ENCODE peak calls at places on chromosomes 7 and 10, in eight cellular contexts. D, M, F, A, L, Z, G and T are unnamed samples.

GRCh38 chr7:38975944-38976392 is 1.7 kb upstream of the POU6F2 start:
- DNase-seq in D (peak), M (no peak), F (no peak), A (no peak), L (no peak), Z (no peak), G (no peak), T (no peak)

GRCh38 chr7:5672468-5672867 is 109.0 kb downstream of the RNF216 start:
- DNase-seq in D (no peak), M (no peak), F (no peak), A (no peak), L (no peak), Z (no peak), G (no peak), T (no peak)

GRCh38 chr10:114990991-114991390 is 53.0 kb downstream of the TRUB1 start:
- DNase-seq in D (no peak), M (no peak), F (no peak), A (no peak), L (no peak), Z (no peak), G (no peak), T (no peak)

GRCh38 chr10:79239930-79240713 is 107.1 kb upstream of the PPIF start:
- DNase-seq in D (peak), M (no peak), F (no peak), A (no peak), L (no peak), Z (no peak), G (no peak), T (no peak)

GRCh38 chr10:88553116-88553752 is 29.9 kb downstream of the RNLS start:
- DNase-seq in D (no peak), M (peak), F (peak), A (peak), L (no peak), Z (peak), G (peak), T (peak)

GRCh38 chr7:80681272-80681885 is 42.9 kb downstream of the CD36 start:
- DNase-seq in D (no peak), M (no peak), F (no peak), A (peak), L (no peak), Z (peak), G (peak), T (no peak)

GRCh38 chr10:649445-649797 is 40.0 kb downstream of the DIP2C start:
- DNase-seq in D (no peak), M (no peak), F (no peak), A (no peak), L (no peak), Z (no peak), G (no peak), T (no peak)

GRCh38 chr7:142001163-142001874 is 5.6 kb downstream of the MGAM start:
- DNase-seq in D (no peak), M (no peak), F (no peak), A (no peak), L (no peak), Z (peak), G (peak), T (no peak)

GRCh38 chr7:44978511-44979366 is at the start of gene MYO1G:
- DNase-seq in D (peak), M (no peak), F (peak), A (no peak), L (peak), Z (no peak), G (no peak), T (no peak)

GRCh38 chr10:79381804-79382221 is 34.5 kb downstream of the PPIF start:
- DNase-seq in D (peak), M (no peak), F (peak), A (peak), L (no peak), Z (peak), G (peak), T (no peak)

GRCh38 chr10:4270116-4270515 is 485.1 kb upstream of the KLF6 start:
- DNase-seq in D (no peak), M (no peak), F (peak), A (no peak), L (no peak), Z (peak), G (peak), T (no peak)

GRCh38 chr7:46100521-46100920 is 179.4 kb upstream of the IGFBP3 start:
- DNase-seq in D (no peak), M (no peak), F (no peak), A (no peak), L (no peak), Z (no peak), G (no peak), T (no peak)

GRCh38 chr10:68938117-68938516 is 17.9 kb upstream of the DDX21 start:
- DNase-seq in D (no peak), M (no peak), F (no peak), A (no peak), L (no peak), Z (peak), G (no peak), T (no peak)